ENCODE peak calls at places on chromosome 20, in five cellular contexts. One of them, this sample, is unnamed. For H3K9me3 and H3K4me1, the result is how much of the 10 kb centered on the place peaks cover.

GRCh38 chr20:31949877-31950646 is 1.8 kb downstream of the PDRG1 start:
- DNase-seq in adrenal gland: no peak
- DNase-seq in PC-3: no peak
- DNase-seq in hepatocyte: no peak
- DNase-seq in lung: no peak
- DNase-seq in this sample: no peak

GRCh38 chr20:57255183-57255582 is 11.3 kb downstream of the BMP7 start:
- DNase-seq in adrenal gland: no peak
- DNase-seq in PC-3: no peak
- DNase-seq in hepatocyte: no peak
- DNase-seq in lung: no peak
- DNase-seq in this sample: no peak

GRCh38 chr20:22499475-22500174 is 84.7 kb downstream of the FOXA2 start:
- DNase-seq in adrenal gland: no peak
- DNase-seq in PC-3: no peak
- DNase-seq in hepatocyte: no peak
- DNase-seq in lung: no peak
- DNase-seq in this sample: no peak

GRCh38 chr20:32880635-32881034 is 21.9 kb downstream of the EFCAB8 start:
- DNase-seq in adrenal gland: no peak
- DNase-seq in PC-3: no peak
- DNase-seq in hepatocyte: no peak
- DNase-seq in lung: no peak
- DNase-seq in this sample: no peak

GRCh38 chr20:32522775-32523612 is 62.1 kb downstream of the NOL4L start:
- DNase-seq in adrenal gland: no peak
- DNase-seq in PC-3: no peak
- DNase-seq in hepatocyte: no peak
- DNase-seq in lung: no peak
- DNase-seq in this sample: no peak

GRCh38 chr20:38373231-38373867 is 27.1 kb downstream of the LBP start:
- DNase-seq in adrenal gland: peak
- DNase-seq in PC-3: no peak
- DNase-seq in hepatocyte: peak
- DNase-seq in lung: no peak
- DNase-seq in this sample: peak

GRCh38 chr20:13492001-13492480 is 146.7 kb downstream of the TASP1 start:
- DNase-seq in adrenal gland: no peak
- DNase-seq in PC-3: peak
- DNase-seq in hepatocyte: peak
- DNase-seq in lung: peak
- DNase-seq in this sample: peak

GRCh38 chr20:62367483-62368302 is 581 bp upstream of the LAMA5 start:
- DNase-seq in adrenal gland: peak
- DNase-seq in PC-3: peak
- DNase-seq in hepatocyte: peak
- DNase-seq in lung: no peak
- DNase-seq in this sample: no peak

GRCh38 chr20:271069-271468 is 13.5 kb downstream of the DEFB132 start:
- DNase-seq in adrenal gland: no peak
- DNase-seq in PC-3: no peak
- DNase-seq in hepatocyte: no peak
- DNase-seq in lung: no peak
- DNase-seq in this sample: no peak

DNA sequence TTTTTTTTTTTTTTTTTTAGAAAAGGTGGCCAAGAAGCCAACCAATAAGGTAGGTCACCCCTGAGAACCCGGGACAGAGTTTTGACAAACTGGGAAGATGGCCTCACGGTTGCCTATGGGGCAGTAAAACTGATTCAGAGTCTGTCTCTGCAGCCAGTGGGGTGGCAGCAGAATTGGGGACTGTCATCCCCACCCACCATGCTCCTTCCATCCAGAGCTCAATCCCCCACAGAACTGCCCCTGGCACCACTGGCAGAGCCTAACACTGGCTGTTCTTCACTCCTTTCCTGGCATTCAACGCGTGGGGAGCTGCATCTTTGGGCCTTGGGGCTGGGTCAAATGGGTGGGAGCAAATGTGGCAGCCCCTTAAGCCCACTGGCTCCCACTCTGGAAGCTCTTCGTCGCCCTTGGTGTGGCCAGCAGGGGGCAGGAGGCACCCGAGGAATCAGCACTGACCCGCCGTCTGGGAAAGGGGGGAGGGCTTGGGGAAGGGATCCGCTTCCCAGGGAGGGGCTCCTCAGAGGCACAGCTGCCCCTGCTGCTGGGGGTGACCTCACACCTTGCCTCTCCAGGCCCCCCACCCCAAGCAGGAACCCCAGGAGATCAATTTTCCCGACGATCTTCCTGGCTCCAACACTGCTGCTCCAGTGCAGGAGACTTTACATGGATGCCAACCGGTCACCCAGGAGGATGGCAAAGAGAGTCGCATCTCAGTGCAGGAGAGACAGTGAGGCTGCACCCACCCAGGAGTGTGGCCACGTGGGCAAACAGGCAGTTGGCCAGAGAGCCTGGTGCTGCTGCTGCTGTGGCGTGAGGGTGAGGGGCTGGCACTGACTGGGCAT is 10.4 kb downstream of the CD40 start:
- DNase-seq in adrenal gland: peak
- DNase-seq in PC-3: no peak
- DNase-seq in hepatocyte: peak
- DNase-seq in lung: no peak
- DNase-seq in this sample: peak
- TF ChIP-seq CTCF in adrenal gland: peak
- TF ChIP-seq CTCF in PC-3: peak
- TF ChIP-seq CTCF in hepatocyte: peak
- TF ChIP-seq CTCF in lung: no peak
- TF ChIP-seq CTCF in this sample: peak

GRCh38 chr20:55386686-55387085 is 618.6 kb downstream of the CBLN4 start:
- DNase-seq in adrenal gland: no peak
- DNase-seq in PC-3: peak
- DNase-seq in hepatocyte: no peak
- DNase-seq in lung: no peak
- DNase-seq in this sample: no peak
- H3K9me3 ChIP-seq in adrenal gland: under half
- H3K9me3 ChIP-seq in PC-3: under half
- H3K9me3 ChIP-seq in hepatocyte: under half
- H3K9me3 ChIP-seq in lung: under half
- H3K9me3 ChIP-seq in this sample: under half

DNA sequence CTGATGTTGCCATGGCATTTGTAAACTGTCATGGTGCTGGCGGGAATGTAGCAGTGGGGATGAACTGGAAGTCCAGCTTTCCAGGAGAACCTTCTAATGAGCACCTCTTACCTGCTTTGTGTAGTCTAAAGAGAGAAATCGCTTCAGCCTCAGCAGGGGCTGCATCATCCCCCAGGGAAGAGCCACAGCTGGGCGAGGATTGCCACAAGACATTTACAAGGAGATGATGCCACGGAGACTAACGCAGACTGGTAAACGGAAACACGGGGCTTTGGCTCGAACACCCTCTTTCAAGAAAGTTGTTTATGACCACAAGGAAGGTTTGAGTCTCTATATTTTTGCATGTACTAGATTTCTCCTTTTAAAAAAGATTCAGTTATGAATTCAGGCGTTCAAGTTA is 72.9 kb downstream of the CDH26 start:
- DNase-seq in adrenal gland: no peak
- DNase-seq in PC-3: no peak
- DNase-seq in hepatocyte: no peak
- DNase-seq in lung: no peak
- DNase-seq in this sample: no peak
- H3K4me1 ChIP-seq in adrenal gland: under half
- H3K4me1 ChIP-seq in PC-3: under half
- H3K4me1 ChIP-seq in hepatocyte: under half
- H3K4me1 ChIP-seq in lung: under half
- H3K4me1 ChIP-seq in this sample: under half

GRCh38 chr20:36677422-36677771 is 31.4 kb upstream of the SLA2 start:
- DNase-seq in adrenal gland: no peak
- DNase-seq in PC-3: no peak
- DNase-seq in hepatocyte: no peak
- DNase-seq in lung: no peak
- DNase-seq in this sample: no peak
- TF ChIP-seq CTCF in adrenal gland: no peak
- TF ChIP-seq CTCF in PC-3: no peak
- TF ChIP-seq CTCF in hepatocyte: no peak
- TF ChIP-seq CTCF in lung: no peak
- TF ChIP-seq CTCF in this sample: no peak

GRCh38 chr20:18987781-18988360 is 174.3 kb downstream of the SCP2D1 start:
- DNase-seq in adrenal gland: no peak
- DNase-seq in PC-3: no peak
- DNase-seq in hepatocyte: no peak
- DNase-seq in lung: no peak
- DNase-seq in this sample: no peak
- H3K9me3 ChIP-seq in adrenal gland: under half
- H3K9me3 ChIP-seq in PC-3: under half
- H3K9me3 ChIP-seq in hepatocyte: under half
- H3K9me3 ChIP-seq in lung: under half
- H3K9me3 ChIP-seq in this sample: under half

DNA sequence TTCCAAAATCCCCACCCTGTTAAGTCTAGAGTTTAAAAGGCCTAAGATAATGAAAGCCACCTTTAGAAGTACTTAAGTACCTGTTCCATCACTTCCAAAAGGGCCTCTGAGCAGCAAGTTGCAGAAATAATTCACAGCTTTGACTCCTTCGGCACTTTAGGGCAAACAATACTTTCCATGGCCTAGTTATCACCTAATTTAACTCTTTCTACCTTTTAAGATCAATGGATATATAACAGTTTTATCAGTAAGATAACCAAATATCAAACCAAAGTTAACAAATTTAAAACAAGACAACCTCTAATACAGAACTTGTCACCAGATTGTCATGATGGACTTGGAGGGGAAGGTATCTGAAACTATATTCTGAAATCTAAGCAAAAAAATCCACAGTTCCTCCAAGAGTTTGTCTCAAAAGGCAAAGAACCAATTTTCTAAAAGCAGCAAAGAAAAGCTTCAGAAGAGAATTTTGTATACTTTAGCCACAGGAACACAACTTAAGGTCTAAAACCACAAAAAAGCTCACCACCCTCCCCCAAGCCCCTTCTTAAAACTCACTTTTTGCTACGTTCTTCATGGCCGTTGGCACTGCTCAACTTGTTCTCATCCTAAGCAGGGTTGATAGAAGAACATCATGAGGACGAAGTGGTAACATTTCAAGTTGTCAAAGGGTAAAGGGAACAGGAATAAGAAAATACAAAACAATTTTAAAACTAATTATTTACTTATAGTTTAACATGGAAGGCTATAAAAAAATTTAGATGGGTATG is 3.5 kb downstream of the RBM39 start:
- DNase-seq in adrenal gland: no peak
- DNase-seq in PC-3: no peak
- DNase-seq in hepatocyte: no peak
- DNase-seq in lung: no peak
- DNase-seq in this sample: no peak
- H3K4me1 ChIP-seq in adrenal gland: under half
- H3K4me1 ChIP-seq in PC-3: under half
- H3K4me1 ChIP-seq in hepatocyte: under half
- H3K4me1 ChIP-seq in lung: under half
- H3K4me1 ChIP-seq in this sample: under half

DNA sequence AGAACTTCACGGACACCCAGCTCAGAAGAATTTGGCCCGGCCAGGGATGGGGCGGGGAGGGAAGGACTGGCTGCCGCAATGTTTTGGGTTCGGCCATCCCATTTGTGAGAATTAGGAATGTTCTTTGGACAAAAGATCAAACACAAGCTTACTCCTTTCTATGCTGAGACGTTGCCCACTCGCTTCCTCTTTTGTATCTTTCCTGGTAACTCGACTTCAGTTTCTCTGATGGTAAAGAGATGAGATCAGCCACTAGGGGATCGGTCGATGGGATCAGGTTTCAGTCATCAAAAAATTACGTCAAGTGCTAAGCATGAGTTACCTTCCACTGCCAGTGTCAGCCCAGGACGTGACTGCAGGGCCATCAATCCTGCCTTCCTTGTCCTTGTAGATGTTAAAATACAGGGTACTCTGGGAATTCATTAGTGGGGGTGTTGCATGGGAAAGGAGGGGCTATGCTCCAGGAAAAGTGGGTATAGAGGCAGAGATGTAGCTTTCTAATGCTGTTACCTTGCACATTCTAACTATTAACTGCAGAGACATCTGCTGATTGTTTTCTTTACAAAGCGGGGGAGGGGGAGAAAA is 190.2 kb downstream of the TSHZ2 start:
- DNase-seq in adrenal gland: peak
- DNase-seq in PC-3: peak
- DNase-seq in hepatocyte: peak
- DNase-seq in lung: no peak
- DNase-seq in this sample: no peak
- TF ChIP-seq CTCF in adrenal gland: peak
- TF ChIP-seq CTCF in PC-3: peak
- TF ChIP-seq CTCF in hepatocyte: peak
- TF ChIP-seq CTCF in lung: no peak
- TF ChIP-seq CTCF in this sample: no peak

GRCh38 chr20:23966298-23966697 is 22.3 kb downstream of the GGTLC1 start:
- DNase-seq in adrenal gland: no peak
- DNase-seq in PC-3: no peak
- DNase-seq in hepatocyte: no peak
- DNase-seq in lung: no peak
- DNase-seq in this sample: no peak
- H3K9me3 ChIP-seq in adrenal gland: under half
- H3K9me3 ChIP-seq in PC-3: under half
- H3K9me3 ChIP-seq in hepatocyte: under half
- H3K9me3 ChIP-seq in lung: under half
- H3K9me3 ChIP-seq in this sample: under half

This sample was measured in Caco-2.